ENCODE peak calls at places on chromosomes 7 and 10, in seven cellular contexts. C, O, L, A, Y, Q and G are unnamed samples.

GRCh38 chr7:5630670-5631069 is 150.8 kb downstream of the RNF216 start:
- DNase-seq in C (no peak), O (no peak), L (no peak), A (no peak), Y (no peak), Q (no peak), G (no peak)

GRCh38 chr10:86803156-86803555 is 46.7 kb downstream of the BMPR1A start:
- DNase-seq in C (no peak), O (no peak), L (no peak), A (no peak), Y (no peak), Q (no peak), G (no peak)

GRCh38 chr10:51698473-51699063 is 827 bp downstream of the CSTF2T start:
- DNase-seq in C (no peak), O (no peak), L (no peak), A (no peak), Y (no peak), Q (no peak), G (no peak)

GRCh38 chr7:141466151-141466904 is 84.9 kb upstream of the AGK start:
- DNase-seq in C (no peak), O (no peak), L (no peak), A (no peak), Y (no peak), Q (no peak), G (no peak)

GRCh38 chr10:78212134-78212785 is 178.6 kb downstream of the RPS24 start:
- DNase-seq in C (no peak), O (no peak), L (no peak), A (peak; percentile 81), Y (no peak), Q (no peak), G (no peak)

GRCh38 chr7:28065308-28065707 is 115.3 kb downstream of the JAZF1 start:
- DNase-seq in C (no peak), O (no peak), L (no peak), A (peak; percentile 77), Y (no peak), Q (no peak), G (no peak)

GRCh38 chr10:51137741-51138529 is 63.6 kb downstream of the PRKG1 start:
- DNase-seq in C (no peak), O (no peak), L (no peak), A (no peak), Y (no peak), Q (no peak), G (no peak)

GRCh38 chr10:68542046-68542445 is 14.7 kb upstream of the SLC25A16 start:
- DNase-seq in C (no peak), O (no peak), L (no peak), A (no peak), Y (no peak), Q (no peak), G (no peak)

GRCh38 chr10:71191459-71192113 is 20.8 kb upstream of the UNC5B start:
- DNase-seq in C (no peak), O (no peak), L (no peak), A (no peak), Y (no peak), Q (no peak), G (no peak)

GRCh38 chr10:53430974-53431373 is 658.4 kb upstream of the MBL2 start:
- DNase-seq in C (no peak), O (no peak), L (no peak), A (no peak), Y (no peak), Q (no peak), G (no peak)

GRCh38 chr7:73678862-73679261 is 4.4 kb downstream of the DNAJC30 start:
- DNase-seq in C (no peak), O (no peak), L (no peak), A (no peak), Y (no peak), Q (no peak), G (no peak)

GRCh38 chr7:30450123-30450982 is 28.2 kb downstream of the NOD1 start:
- DNase-seq in C (no peak), O (no peak), L (no peak), A (peak; percentile 9), Y (no peak), Q (no peak), G (no peak)

GRCh38 chr7:117069379-117069778 is 116.1 kb downstream of the ST7 start:
- DNase-seq in C (no peak), O (no peak), L (no peak), A (no peak), Y (no peak), Q (no peak), G (no peak)

GRCh38 chr10:71805776-71806705 is 32.7 kb upstream of the VSIR start:
- DNase-seq in C (peak; percentile 80), O (peak; percentile 10), L (no peak), A (no peak), Y (no peak), Q (peak; percentile 64), G (no peak)

GRCh38 chr10:100025528-100026070 is 15.9 kb upstream of the DNMBP start:
- DNase-seq in C (no peak), O (no peak), L (no peak), A (no peak), Y (no peak), Q (no peak), G (no peak)

GRCh38 chr10:94123253-94123995 is 129.7 kb downstream of the PLCE1 start:
- DNase-seq in C (no peak), O (no peak), L (no peak), A (no peak), Y (no peak), Q (no peak), G (no peak)

GRCh38 chr10:3426190-3426845 is 253.7 kb upstream of the PITRM1 start:
- DNase-seq in C (no peak), O (no peak), L (no peak), A (no peak), Y (no peak), Q (no peak), G (no peak)

GRCh38 chr7:80411621-80412020 is 100.2 kb downstream of the GNAT3 start:
- DNase-seq in C (no peak), O (no peak), L (no peak), A (no peak), Y (no peak), Q (no peak), G (no peak)

GRCh38 chr7:80883188-80884025 is 35.4 kb downstream of the SEMA3C start:
- DNase-seq in C (no peak), O (peak; percentile 98), L (no peak), A (no peak), Y (no peak), Q (no peak), G (no peak)

GRCh38 chr7:46215987-46216567 is 295.0 kb upstream of the IGFBP3 start:
- DNase-seq in C (no peak), O (no peak), L (no peak), A (no peak), Y (no peak), Q (peak; percentile 67), G (no peak)

GRCh38 chr10:52447931-52448353 is 133.9 kb downstream of the DKK1 start:
- DNase-seq in C (no peak), O (no peak), L (no peak), A (no peak), Y (no peak), Q (no peak), G (no peak)

GRCh38 chr10:71255817-71256660 is 43.7 kb downstream of the UNC5B start:
- DNase-seq in C (no peak), O (peak; percentile 56), L (no peak), A (peak; percentile 84), Y (no peak), Q (peak; percentile 74), G (no peak)

GRCh38 chr10:103078676-103079075 is 114.4 kb downstream of the NT5C2 start:
- DNase-seq in C (no peak), O (no peak), L (no peak), A (no peak), Y (no peak), Q (no peak), G (no peak)

GRCh38 chr10:11208243-11208642 is 190.6 kb downstream of the CELF2 start:
- DNase-seq in C (no peak), O (no peak), L (no peak), A (no peak), Y (no peak), Q (no peak), G (no peak)

GRCh38 chr10:11210211-11210922 is 192.7 kb downstream of the CELF2 start:
- DNase-seq in C (no peak), O (no peak), L (no peak), A (no peak), Y (no peak), Q (no peak), G (no peak)

GRCh38 chr10:11207276-11207809 is 189.7 kb downstream of the CELF2 start:
- DNase-seq in C (no peak), O (no peak), L (no peak), A (no peak), Y (no peak), Q (no peak), G (no peak)

GRCh38 chr10:11208908-11209809 is 191.5 kb downstream of the CELF2 start:
- DNase-seq in C (no peak), O (no peak), L (no peak), A (no peak), Y (no peak), Q (no peak), G (peak; percentile 37)

GRCh38 chr10:11209810-11210141 is 192.1 kb downstream of the CELF2 start:
- DNase-seq in C (no peak), O (no peak), L (no peak), A (no peak), Y (no peak), Q (no peak), G (no peak)
- TF ChIP-seq POLR2A in C (no peak), O (no peak), L (peak; percentile 24), A (no peak), Y (no peak), Q (no peak), G (no peak)

GRCh38 chr10:85400981-85401695 is 965.5 kb downstream of the GRID1 start:
- DNase-seq in C (no peak), O (no peak), L (no peak), A (no peak), Y (no peak), Q (no peak), G (no peak)
- TF ChIP-seq POLR2AphosphoS5 in C (no peak), O (no peak), L (no peak), A (no peak), Y (no peak), Q (no peak), G (no peak)

DNA sequence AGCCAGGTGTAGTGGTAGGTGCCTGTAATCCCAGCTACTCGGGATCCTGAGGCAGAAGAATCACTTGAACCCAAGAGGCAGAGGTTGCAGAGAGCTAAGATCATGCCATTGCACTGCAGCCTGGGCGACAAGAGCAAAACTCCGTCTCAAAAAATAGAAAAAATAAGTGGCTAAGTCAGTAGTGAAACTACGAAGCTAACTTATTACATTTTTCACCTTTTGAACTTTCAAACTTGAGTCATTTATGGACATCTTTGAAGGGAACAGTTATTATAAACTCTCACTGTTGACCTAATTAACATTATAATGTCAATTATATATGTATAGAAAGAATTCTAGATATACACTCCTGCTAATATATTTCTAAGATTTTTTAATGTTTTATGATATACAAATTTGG is 541.5 kb upstream of the C7orf33 start:
- DNase-seq in C (no peak), O (no peak), L (no peak), A (no peak), Y (no peak), Q (no peak), G (no peak)
- TF ChIP-seq POLR2A in C (no peak), O (no peak), L (no peak), A (no peak), Y (no peak), Q (no peak), G (no peak)

DNA sequence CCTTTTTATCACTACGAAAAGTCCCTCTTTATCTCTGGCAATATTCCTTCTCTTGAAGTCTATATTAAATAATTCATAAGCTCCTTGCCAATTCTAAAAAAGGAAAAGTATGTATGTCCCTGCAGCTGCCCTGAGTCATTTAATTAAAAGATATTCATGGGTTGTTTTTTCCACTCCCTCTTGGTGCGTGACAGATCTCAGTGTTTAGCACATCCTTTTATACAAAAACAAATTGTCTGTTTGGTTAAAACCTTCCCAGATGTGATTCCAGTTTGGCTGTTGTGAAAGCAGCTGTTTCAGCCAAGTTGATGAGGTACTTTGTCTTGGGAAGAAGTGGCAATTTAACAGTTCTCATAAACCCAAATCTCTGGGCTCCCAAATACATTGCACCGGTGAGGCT is 33.8 kb upstream of the PRLHR start:
- DNase-seq in C (no peak), O (no peak), L (no peak), A (no peak), Y (no peak), Q (no peak), G (no peak)
- TF ChIP-seq POLR2AphosphoS5 in C (no peak), O (no peak), L (no peak), A (peak; percentile 62), Y (no peak), Q (no peak), G (no peak)